ENCODE peak calls at places on chromosomes 6 and 20, in seven cellular contexts. D is GM23248; T is PC-3; Q is CD8-positive, alpha-beta memory T cell; X is MM.1S; W is CD8-positive, alpha-beta T cell; U is prostate gland. Z is an unnamed sample.

GRCh38 chr6:38225766-38226165 is 406.2 kb downstream of the ZFAND3 start:
- DNase-seq in X (no peak), W (no peak), Q (no peak), D (no peak), U (no peak), T (no peak), Z (no peak)

GRCh38 chr20:18058661-18059467 is 1.1 kb upstream of the OVOL2 start:
- DNase-seq in D (peak; percentile 27), T (peak; percentile 86), U (peak; percentile 58), Q (no peak), X (no peak), W (no peak), Z (peak; percentile 68)

GRCh38 chr6:153301602-153302001 is 170.5 kb upstream of the RGS17 start:
- DNase-seq in W (no peak), U (no peak), T (peak; percentile 7), Q (no peak), D (no peak), X (no peak), Z (no peak)

GRCh38 chr6:133983099-133983939 is 30.3 kb downstream of the TBPL1 start:
- DNase-seq in D (no peak), Q (no peak), X (no peak), W (peak; percentile 35), U (no peak), T (peak; percentile 62), Z (no peak)

GRCh38 chr20:17683218-17684076 is 1.4 kb upstream of the RRBP1 start:
- DNase-seq in X (no peak), D (no peak), Q (no peak), U (no peak), T (no peak), W (no peak), Z (no peak)

GRCh38 chr20:22460231-22460630 is 124.1 kb downstream of the FOXA2 start:
- DNase-seq in D (no peak), Q (no peak), W (no peak), X (no peak), U (no peak), T (no peak), Z (no peak)

GRCh38 chr6:149212892-149213786 is 104.4 kb upstream of the TAB2 start:
- DNase-seq in X (no peak), T (no peak), W (no peak), D (peak; percentile 35), U (no peak), Q (no peak), Z (no peak)

GRCh38 chr20:57118107-57118769 is 148.2 kb downstream of the BMP7 start:
- DNase-seq in T (no peak), Q (no peak), D (no peak), U (no peak), X (no peak), W (no peak), Z (no peak)

GRCh38 chr6:89950446-89950845 is 56.2 kb downstream of the GJA10 start:
- DNase-seq in U (no peak), T (no peak), X (no peak), W (no peak), Q (no peak), D (no peak), Z (no peak)

GRCh38 chr20:34579936-34580587 is 21.5 kb downstream of the MAP1LC3A start:
- DNase-seq in X (peak; percentile 78), W (no peak), D (peak; percentile 50), T (peak; percentile 57), U (no peak), Q (no peak), Z (no peak)

GRCh38 chr20:50737352-50737751 is 6.0 kb downstream of the PARD6B start:
- DNase-seq in D (no peak), X (no peak), W (no peak), T (no peak), Q (no peak), U (no peak), Z (no peak)

GRCh38 chr20:57134804-57135203 is 131.6 kb downstream of the BMP7 start:
- DNase-seq in W (no peak), T (no peak), X (no peak), D (no peak), Q (no peak), U (no peak), Z (no peak)

GRCh38 chr20:19976595-19977372 is 40.4 kb upstream of the NAA20 start:
- DNase-seq in Q (no peak), T (peak; percentile 82), W (no peak), X (no peak), U (peak; percentile 52), D (peak; percentile 91), Z (peak; percentile 78)

GRCh38 chr6:110357696-110358535 is at the start of gene METTL24:
- DNase-seq in U (no peak), T (no peak), D (peak; percentile 34), Q (no peak), W (no peak), X (no peak), Z (peak; percentile 51)

GRCh38 chr6:75830959-75831885 is 82.2 kb downstream of the MYO6 start:
- DNase-seq in X (no peak), U (no peak), T (no peak), Q (no peak), W (no peak), D (peak; percentile 93), Z (no peak)

GRCh38 chr20:34312024-34312460 is 8.9 kb upstream of the AHCY start:
- DNase-seq in X (no peak), T (no peak), D (peak; percentile 50), Q (no peak), W (no peak), U (no peak), Z (no peak)

GRCh38 chr6:113031591-113031990 is 684.5 kb downstream of the RFPL4B start:
- DNase-seq in W (no peak), X (no peak), Q (no peak), T (no peak), U (no peak), D (peak; percentile 17), Z (no peak)

GRCh38 chr6:69005194-69005593 is 370.1 kb downstream of the ADGRB3 start:
- DNase-seq in W (no peak), U (no peak), X (no peak), T (no peak), Q (no peak), D (peak; percentile 1), Z (no peak)

GRCh38 chr6:168919455-168920179 is 334.0 kb downstream of the THBS2 start:
- DNase-seq in U (no peak), T (no peak), X (no peak), Q (no peak), D (no peak), W (no peak), Z (no peak)

GRCh38 chr6:125904871-125905270 is 51.7 kb upstream of the HINT3 start:
- DNase-seq in Q (peak; percentile 51), X (no peak), U (no peak), D (peak; percentile 88), T (peak; percentile 93), W (no peak), Z (no peak)

GRCh38 chr6:49909508-49910047 is 43.2 kb upstream of the CRISP1 start:
- DNase-seq in W (no peak), U (no peak), D (no peak), Q (no peak), X (no peak), T (no peak), Z (no peak)

GRCh38 chr6:143267740-143268139 is 182.8 kb downstream of the ADAT2 start:
- DNase-seq in U (no peak), W (no peak), D (no peak), X (no peak), T (no peak), Q (no peak), Z (no peak)

GRCh38 chr6:126527016-126527606 is 187.2 kb downstream of the CENPW start:
- DNase-seq in T (no peak), Q (no peak), U (no peak), X (no peak), D (no peak), W (no peak), Z (no peak)

DNA sequence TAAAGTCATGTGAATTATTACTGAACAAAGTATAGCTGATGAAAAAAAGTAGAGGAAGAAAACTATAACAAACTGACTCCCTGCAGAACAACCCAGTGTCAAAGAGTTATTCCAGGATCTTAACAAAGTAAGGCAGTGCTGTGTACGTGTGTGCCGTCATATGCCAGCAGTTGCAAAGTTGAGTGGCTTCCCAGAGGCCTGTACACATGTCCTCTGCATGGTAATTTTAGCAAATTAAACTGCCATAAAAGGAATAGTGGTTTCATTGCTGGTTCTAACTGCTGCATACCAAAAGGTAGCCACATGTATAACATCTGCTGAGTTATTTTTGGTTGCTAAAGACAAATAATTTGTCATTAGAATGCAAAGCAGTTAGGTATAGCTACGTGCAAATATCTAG is 44.8 kb downstream of the RIPOR2 start:
- DNase-seq in Q (no peak), W (no peak), D (no peak), T (no peak), U (no peak), X (no peak), Z (no peak)
- H3K4me1 ChIP-seq in Q (peaks cover 83% of the 10 kb centered on the region), W (peaks cover 85% of the 10 kb centered on the region), D (no peaks in the 10 kb centered on the region), T (no peaks in the 10 kb centered on the region), U (no peaks in the 10 kb centered on the region), X (no peaks in the 10 kb centered on the region), Z (no peaks in the 10 kb centered on the region)

GRCh38 chr6:15416932-15417509 is 171.2 kb downstream of the JARID2 start:
- DNase-seq in X (no peak), D (no peak), W (no peak), Q (no peak), U (no peak), T (no peak), Z (no peak)

GRCh38 chr6:15420959-15421438 is 175.1 kb downstream of the JARID2 start:
- DNase-seq in U (no peak), T (no peak), X (no peak), W (no peak), Q (no peak), D (no peak), Z (no peak)

GRCh38 chr6:15417811-15418210 is 171.9 kb downstream of the JARID2 start:
- DNase-seq in U (no peak), W (no peak), T (peak; percentile 96), D (peak; percentile 44), X (no peak), Q (no peak), Z (no peak)

GRCh38 chr6:15421945-15422733 is 176.3 kb downstream of the JARID2 start:
- DNase-seq in T (no peak), X (no peak), W (no peak), U (no peak), Q (no peak), D (no peak), Z (no peak)

GRCh38 chr6:15419493-15419892 is 173.6 kb downstream of the JARID2 start:
- DNase-seq in T (no peak), D (no peak), W (no peak), X (no peak), Q (no peak), U (no peak), Z (no peak)
- H3K9me3 ChIP-seq in T (peaks cover 9% of the 10 kb centered on the region), D (no peaks in the 10 kb centered on the region), W (peaks cover 9% of the 10 kb centered on the region), X (no peaks in the 10 kb centered on the region), Q (no peaks in the 10 kb centered on the region), U (no peaks in the 10 kb centered on the region), Z (peaks cover 7% of the 10 kb centered on the region)

GRCh38 chr6:160883560-160883959 is 108.0 kb upstream of the MAP3K4 start:
- DNase-seq in U (no peak), D (no peak), W (no peak), X (no peak), Q (no peak), T (no peak), Z (no peak)
- H3K4me3 ChIP-seq in U (no peak overlapping the region), D (no peak overlapping the region), W (no peak overlapping the region), X (no peak overlapping the region), Q (no peak overlapping the region), T (no peak overlapping the region), Z (no peak overlapping the region)

DNA sequence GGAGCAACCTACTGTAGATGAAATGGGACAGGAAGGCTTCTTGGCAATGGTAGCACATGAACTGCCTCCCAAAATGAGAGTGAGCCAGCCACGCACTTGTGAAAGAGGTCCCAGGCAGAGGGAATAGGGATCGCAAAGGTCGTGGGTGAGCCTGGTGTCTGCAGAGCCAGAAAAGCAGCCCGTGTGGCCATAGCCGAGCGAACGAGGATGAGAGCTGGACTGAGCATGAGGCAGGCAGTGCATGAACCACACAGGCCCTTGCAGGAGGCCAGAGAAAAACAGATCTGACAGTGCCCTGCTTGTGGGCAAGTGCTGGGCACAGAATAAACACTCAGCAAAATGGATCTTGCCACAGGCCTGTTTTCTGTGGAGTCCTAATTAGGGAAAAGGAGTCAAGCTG is 43.8 kb downstream of the GCNT2 start:
- DNase-seq in X (no peak), W (no peak), Q (no peak), U (no peak), D (no peak), T (no peak), Z (no peak)
- H3K4me1 ChIP-seq in X (no peaks in the 10 kb centered on the region), W (no peaks in the 10 kb centered on the region), Q (no peaks in the 10 kb centered on the region), U (no peaks in the 10 kb centered on the region), D (no peaks in the 10 kb centered on the region), T (no peaks in the 10 kb centered on the region), Z (no peaks in the 10 kb centered on the region)